ENCODE peak calls at places on chromosome 17, in seven cellular contexts. One of them, this sample, is unnamed.

GRCh38 chr17:44758414-44759095 is at the start of gene ADAM11:
- DNase-seq in right cardiac atrium: no peak
- DNase-seq in SK-N-DZ: no peak
- DNase-seq in BJ: no peak
- DNase-seq in mesothelial cell of epicardium: no peak
- DNase-seq in SW 1271: no peak
- DNase-seq in stimulated activated CD4-positive, alpha-beta T cell treated with anti-CD3 and anti-CD28 coated beads, Interleukin-15, amount 100 ng/mL, for 24 hours: peak
- DNase-seq in this sample: no peak

GRCh38 chr17:68170246-68170645 is 77.6 kb upstream of the AMZ2 start:
- DNase-seq in BJ: no peak
- DNase-seq in mesothelial cell of epicardium: no peak
- DNase-seq in SK-N-DZ: no peak
- DNase-seq in SW 1271: no peak
- DNase-seq in stimulated activated CD4-positive, alpha-beta T cell treated with anti-CD3 and anti-CD28 coated beads, Interleukin-15, amount 100 ng/mL, for 24 hours: no peak
- DNase-seq in right cardiac atrium: no peak
- DNase-seq in this sample: no peak

GRCh38 chr17:2710804-2711607 is 558 bp downstream of the CLUH start:
- DNase-seq in SW 1271: no peak
- DNase-seq in SK-N-DZ: no peak
- DNase-seq in mesothelial cell of epicardium: no peak
- DNase-seq in BJ: no peak
- DNase-seq in stimulated activated CD4-positive, alpha-beta T cell treated with anti-CD3 and anti-CD28 coated beads, Interleukin-15, amount 100 ng/mL, for 24 hours: peak
- DNase-seq in right cardiac atrium: no peak
- DNase-seq in this sample: no peak

GRCh38 chr17:65190467-65191095 is 53.4 kb downstream of the RGS9 start:
- DNase-seq in mesothelial cell of epicardium: no peak
- DNase-seq in SW 1271: no peak
- DNase-seq in stimulated activated CD4-positive, alpha-beta T cell treated with anti-CD3 and anti-CD28 coated beads, Interleukin-15, amount 100 ng/mL, for 24 hours: no peak
- DNase-seq in SK-N-DZ: no peak
- DNase-seq in BJ: no peak
- DNase-seq in right cardiac atrium: no peak
- DNase-seq in this sample: no peak

GRCh38 chr17:22506231-22506630 is 813.9 kb downstream of the KCNJ18 start:
- DNase-seq in mesothelial cell of epicardium: no peak
- DNase-seq in right cardiac atrium: no peak
- DNase-seq in SW 1271: no peak
- DNase-seq in stimulated activated CD4-positive, alpha-beta T cell treated with anti-CD3 and anti-CD28 coated beads, Interleukin-15, amount 100 ng/mL, for 24 hours: no peak
- DNase-seq in SK-N-DZ: no peak
- DNase-seq in BJ: no peak
- DNase-seq in this sample: no peak

GRCh38 chr17:35448214-35448898 is at the start of gene SLFN13:
- DNase-seq in stimulated activated CD4-positive, alpha-beta T cell treated with anti-CD3 and anti-CD28 coated beads, Interleukin-15, amount 100 ng/mL, for 24 hours: peak
- DNase-seq in SK-N-DZ: no peak
- DNase-seq in right cardiac atrium: peak
- DNase-seq in SW 1271: peak
- DNase-seq in BJ: no peak
- DNase-seq in mesothelial cell of epicardium: peak
- DNase-seq in this sample: no peak

GRCh38 chr17:65064452-65065019 is 8.0 kb upstream of the GNA13 start:
- DNase-seq in SW 1271: no peak
- DNase-seq in mesothelial cell of epicardium: no peak
- DNase-seq in SK-N-DZ: no peak
- DNase-seq in BJ: no peak
- DNase-seq in stimulated activated CD4-positive, alpha-beta T cell treated with anti-CD3 and anti-CD28 coated beads, Interleukin-15, amount 100 ng/mL, for 24 hours: no peak
- DNase-seq in right cardiac atrium: no peak
- DNase-seq in this sample: peak

GRCh38 chr17:28151001-28151400 is 108.5 kb downstream of the NLK start:
- DNase-seq in BJ: no peak
- DNase-seq in SK-N-DZ: peak
- DNase-seq in right cardiac atrium: no peak
- DNase-seq in mesothelial cell of epicardium: no peak
- DNase-seq in stimulated activated CD4-positive, alpha-beta T cell treated with anti-CD3 and anti-CD28 coated beads, Interleukin-15, amount 100 ng/mL, for 24 hours: no peak
- DNase-seq in SW 1271: no peak
- DNase-seq in this sample: no peak

GRCh38 chr17:17750881-17751280 is 69.6 kb downstream of the RAI1 start:
- DNase-seq in right cardiac atrium: no peak
- DNase-seq in stimulated activated CD4-positive, alpha-beta T cell treated with anti-CD3 and anti-CD28 coated beads, Interleukin-15, amount 100 ng/mL, for 24 hours: peak
- DNase-seq in BJ: no peak
- DNase-seq in mesothelial cell of epicardium: no peak
- DNase-seq in SW 1271: no peak
- DNase-seq in SK-N-DZ: no peak
- DNase-seq in this sample: no peak

GRCh38 chr17:41215681-41216080 is 10.8 kb upstream of the KRTAP9-2 start:
- DNase-seq in BJ: no peak
- DNase-seq in right cardiac atrium: no peak
- DNase-seq in stimulated activated CD4-positive, alpha-beta T cell treated with anti-CD3 and anti-CD28 coated beads, Interleukin-15, amount 100 ng/mL, for 24 hours: no peak
- DNase-seq in SK-N-DZ: no peak
- DNase-seq in SW 1271: no peak
- DNase-seq in mesothelial cell of epicardium: no peak
- DNase-seq in this sample: no peak

GRCh38 chr17:57966246-57966645 is 11.0 kb upstream of the CUEDC1 start:
- DNase-seq in mesothelial cell of epicardium: no peak
- DNase-seq in SW 1271: no peak
- DNase-seq in BJ: no peak
- DNase-seq in stimulated activated CD4-positive, alpha-beta T cell treated with anti-CD3 and anti-CD28 coated beads, Interleukin-15, amount 100 ng/mL, for 24 hours: no peak
- DNase-seq in SK-N-DZ: no peak
- DNase-seq in right cardiac atrium: no peak
- DNase-seq in this sample: no peak

GRCh38 chr17:19370493-19370960 is 7.8 kb upstream of the MAPK7 start:
- DNase-seq in BJ: no peak
- DNase-seq in right cardiac atrium: peak
- DNase-seq in SW 1271: no peak
- DNase-seq in mesothelial cell of epicardium: no peak
- DNase-seq in SK-N-DZ: no peak
- DNase-seq in stimulated activated CD4-positive, alpha-beta T cell treated with anti-CD3 and anti-CD28 coated beads, Interleukin-15, amount 100 ng/mL, for 24 hours: no peak
- DNase-seq in this sample: no peak

GRCh38 chr17:39027037-39027436 is 59.8 kb upstream of the FBXO47 start:
- DNase-seq in right cardiac atrium: peak
- DNase-seq in SK-N-DZ: no peak
- DNase-seq in mesothelial cell of epicardium: peak
- DNase-seq in SW 1271: no peak
- DNase-seq in stimulated activated CD4-positive, alpha-beta T cell treated with anti-CD3 and anti-CD28 coated beads, Interleukin-15, amount 100 ng/mL, for 24 hours: peak
- DNase-seq in BJ: no peak
- DNase-seq in this sample: no peak

GRCh38 chr17:44977065-44977464 is 9.0 kb upstream of the C1QL1 start:
- DNase-seq in BJ: no peak
- DNase-seq in SW 1271: no peak
- DNase-seq in SK-N-DZ: no peak
- DNase-seq in right cardiac atrium: no peak
- DNase-seq in mesothelial cell of epicardium: no peak
- DNase-seq in stimulated activated CD4-positive, alpha-beta T cell treated with anti-CD3 and anti-CD28 coated beads, Interleukin-15, amount 100 ng/mL, for 24 hours: no peak
- DNase-seq in this sample: no peak

GRCh38 chr17:1627987-1628855 is at the start of gene SLC43A2:
- DNase-seq in SK-N-DZ: peak
- DNase-seq in right cardiac atrium: peak
- DNase-seq in BJ: no peak
- DNase-seq in mesothelial cell of epicardium: peak
- DNase-seq in stimulated activated CD4-positive, alpha-beta T cell treated with anti-CD3 and anti-CD28 coated beads, Interleukin-15, amount 100 ng/mL, for 24 hours: peak
- DNase-seq in SW 1271: peak
- DNase-seq in this sample: peak

GRCh38 chr17:4463818-4464501 is 30.2 kb downstream of the SPNS3 start:
- DNase-seq in mesothelial cell of epicardium: no peak
- DNase-seq in stimulated activated CD4-positive, alpha-beta T cell treated with anti-CD3 and anti-CD28 coated beads, Interleukin-15, amount 100 ng/mL, for 24 hours: no peak
- DNase-seq in SW 1271: no peak
- DNase-seq in right cardiac atrium: no peak
- DNase-seq in BJ: no peak
- DNase-seq in SK-N-DZ: no peak
- DNase-seq in this sample: no peak

GRCh38 chr17:44995602-44996001 is 27.5 kb upstream of the C1QL1 start:
- DNase-seq in mesothelial cell of epicardium: no peak
- DNase-seq in right cardiac atrium: no peak
- DNase-seq in stimulated activated CD4-positive, alpha-beta T cell treated with anti-CD3 and anti-CD28 coated beads, Interleukin-15, amount 100 ng/mL, for 24 hours: no peak
- DNase-seq in SW 1271: no peak
- DNase-seq in SK-N-DZ: no peak
- DNase-seq in BJ: no peak
- DNase-seq in this sample: no peak

GRCh38 chr17:47821424-47822379 is at the start of gene OSBPL7:
- DNase-seq in stimulated activated CD4-positive, alpha-beta T cell treated with anti-CD3 and anti-CD28 coated beads, Interleukin-15, amount 100 ng/mL, for 24 hours: peak
- DNase-seq in SK-N-DZ: peak
- DNase-seq in right cardiac atrium: peak
- DNase-seq in SW 1271: peak
- DNase-seq in mesothelial cell of epicardium: peak
- DNase-seq in BJ: peak
- DNase-seq in this sample: peak

GRCh38 chr17:78432226-78432894 is 53.9 kb downstream of the PGS1 start:
- DNase-seq in SK-N-DZ: no peak
- DNase-seq in SW 1271: no peak
- DNase-seq in stimulated activated CD4-positive, alpha-beta T cell treated with anti-CD3 and anti-CD28 coated beads, Interleukin-15, amount 100 ng/mL, for 24 hours: no peak
- DNase-seq in BJ: no peak
- DNase-seq in mesothelial cell of epicardium: no peak
- DNase-seq in right cardiac atrium: peak
- DNase-seq in this sample: no peak

GRCh38 chr17:81386141-81386645 is 9.1 kb upstream of the BAHCC1 start:
- DNase-seq in SK-N-DZ: no peak
- DNase-seq in BJ: no peak
- DNase-seq in right cardiac atrium: no peak
- DNase-seq in stimulated activated CD4-positive, alpha-beta T cell treated with anti-CD3 and anti-CD28 coated beads, Interleukin-15, amount 100 ng/mL, for 24 hours: no peak
- DNase-seq in mesothelial cell of epicardium: no peak
- DNase-seq in SW 1271: no peak
- DNase-seq in this sample: no peak

GRCh38 chr17:71760062-71760720 is 360.6 kb upstream of the SOX9 start:
- DNase-seq in SK-N-DZ: no peak
- DNase-seq in stimulated activated CD4-positive, alpha-beta T cell treated with anti-CD3 and anti-CD28 coated beads, Interleukin-15, amount 100 ng/mL, for 24 hours: no peak
- DNase-seq in mesothelial cell of epicardium: no peak
- DNase-seq in BJ: no peak
- DNase-seq in SW 1271: peak
- DNase-seq in right cardiac atrium: no peak
- DNase-seq in this sample: no peak

GRCh38 chr17:45409659-45410076 is 23.0 kb downstream of the ARHGAP27 start:
- DNase-seq in SK-N-DZ: no peak
- DNase-seq in right cardiac atrium: no peak
- DNase-seq in BJ: no peak
- DNase-seq in mesothelial cell of epicardium: no peak
- DNase-seq in SW 1271: no peak
- DNase-seq in stimulated activated CD4-positive, alpha-beta T cell treated with anti-CD3 and anti-CD28 coated beads, Interleukin-15, amount 100 ng/mL, for 24 hours: peak
- DNase-seq in this sample: no peak

GRCh38 chr17:54902017-54902416 is 1.4 kb downstream of the TOM1L1 start:
- DNase-seq in mesothelial cell of epicardium: no peak
- DNase-seq in stimulated activated CD4-positive, alpha-beta T cell treated with anti-CD3 and anti-CD28 coated beads, Interleukin-15, amount 100 ng/mL, for 24 hours: no peak
- DNase-seq in BJ: no peak
- DNase-seq in SW 1271: no peak
- DNase-seq in right cardiac atrium: no peak
- DNase-seq in SK-N-DZ: no peak
- DNase-seq in this sample: no peak

GRCh38 chr17:68771867-68772515 is 170.8 kb upstream of the FAM20A start:
- DNase-seq in mesothelial cell of epicardium: no peak
- DNase-seq in stimulated activated CD4-positive, alpha-beta T cell treated with anti-CD3 and anti-CD28 coated beads, Interleukin-15, amount 100 ng/mL, for 24 hours: no peak
- DNase-seq in SK-N-DZ: peak
- DNase-seq in SW 1271: peak
- DNase-seq in right cardiac atrium: no peak
- DNase-seq in BJ: peak
- DNase-seq in this sample: peak

GRCh38 chr17:72715906-72716572 is 376.4 kb downstream of the SLC39A11 start:
- DNase-seq in SW 1271: peak
- DNase-seq in BJ: peak
- DNase-seq in mesothelial cell of epicardium: no peak
- DNase-seq in stimulated activated CD4-positive, alpha-beta T cell treated with anti-CD3 and anti-CD28 coated beads, Interleukin-15, amount 100 ng/mL, for 24 hours: no peak
- DNase-seq in SK-N-DZ: no peak
- DNase-seq in right cardiac atrium: peak
- DNase-seq in this sample: peak

GRCh38 chr17:147796-148740 is 10.7 kb downstream of the SCGB1C2 start:
- DNase-seq in SK-N-DZ: no peak
- DNase-seq in right cardiac atrium: peak
- DNase-seq in mesothelial cell of epicardium: peak
- DNase-seq in BJ: no peak
- DNase-seq in stimulated activated CD4-positive, alpha-beta T cell treated with anti-CD3 and anti-CD28 coated beads, Interleukin-15, amount 100 ng/mL, for 24 hours: no peak
- DNase-seq in SW 1271: no peak
- DNase-seq in this sample: no peak

GRCh38 chr17:34424814-34425490 is 61.9 kb upstream of the CCL1 start:
- DNase-seq in stimulated activated CD4-positive, alpha-beta T cell treated with anti-CD3 and anti-CD28 coated beads, Interleukin-15, amount 100 ng/mL, for 24 hours: no peak
- DNase-seq in SK-N-DZ: no peak
- DNase-seq in SW 1271: no peak
- DNase-seq in right cardiac atrium: no peak
- DNase-seq in mesothelial cell of epicardium: no peak
- DNase-seq in BJ: no peak
- DNase-seq in this sample: no peak

GRCh38 chr17:68775338-68775737 is 174.2 kb upstream of the FAM20A start:
- DNase-seq in stimulated activated CD4-positive, alpha-beta T cell treated with anti-CD3 and anti-CD28 coated beads, Interleukin-15, amount 100 ng/mL, for 24 hours: no peak
- DNase-seq in SK-N-DZ: no peak
- DNase-seq in SW 1271: no peak
- DNase-seq in BJ: peak
- DNase-seq in mesothelial cell of epicardium: no peak
- DNase-seq in right cardiac atrium: no peak
- DNase-seq in this sample: peak

GRCh38 chr17:78962345-78962983 is 17.3 kb downstream of the LGALS3BP start:
- DNase-seq in right cardiac atrium: no peak
- DNase-seq in SK-N-DZ: no peak
- DNase-seq in BJ: no peak
- DNase-seq in mesothelial cell of epicardium: no peak
- DNase-seq in stimulated activated CD4-positive, alpha-beta T cell treated with anti-CD3 and anti-CD28 coated beads, Interleukin-15, amount 100 ng/mL, for 24 hours: no peak
- DNase-seq in SW 1271: peak
- DNase-seq in this sample: peak

GRCh38 chr17:65137076-65137935 is at the start of gene RGS9:
- DNase-seq in stimulated activated CD4-positive, alpha-beta T cell treated with anti-CD3 and anti-CD28 coated beads, Interleukin-15, amount 100 ng/mL, for 24 hours: peak
- DNase-seq in mesothelial cell of epicardium: peak
- DNase-seq in right cardiac atrium: peak
- DNase-seq in BJ: no peak
- DNase-seq in SK-N-DZ: peak
- DNase-seq in SW 1271: peak
- DNase-seq in this sample: peak

GRCh38 chr17:74652020-74652419 is 28.5 kb upstream of the CD300E start:
- DNase-seq in stimulated activated CD4-positive, alpha-beta T cell treated with anti-CD3 and anti-CD28 coated beads, Interleukin-15, amount 100 ng/mL, for 24 hours: no peak
- DNase-seq in mesothelial cell of epicardium: no peak
- DNase-seq in SK-N-DZ: no peak
- DNase-seq in SW 1271: no peak
- DNase-seq in right cardiac atrium: no peak
- DNase-seq in BJ: no peak
- DNase-seq in this sample: no peak

GRCh38 chr17:12622726-12623125 is 43.0 kb upstream of the MYOCD start:
- DNase-seq in SK-N-DZ: no peak
- DNase-seq in SW 1271: no peak
- DNase-seq in right cardiac atrium: no peak
- DNase-seq in mesothelial cell of epicardium: no peak
- DNase-seq in stimulated activated CD4-positive, alpha-beta T cell treated with anti-CD3 and anti-CD28 coated beads, Interleukin-15, amount 100 ng/mL, for 24 hours: no peak
- DNase-seq in BJ: no peak
- DNase-seq in this sample: no peak

GRCh38 chr17:3961564-3962047 is 2.6 kb downstream of the ATP2A3 start:
- DNase-seq in right cardiac atrium: no peak
- DNase-seq in stimulated activated CD4-positive, alpha-beta T cell treated with anti-CD3 and anti-CD28 coated beads, Interleukin-15, amount 100 ng/mL, for 24 hours: peak
- DNase-seq in SW 1271: no peak
- DNase-seq in BJ: no peak
- DNase-seq in SK-N-DZ: no peak
- DNase-seq in mesothelial cell of epicardium: no peak
- DNase-seq in this sample: no peak

GRCh38 chr17:49201481-49201927 is 8.9 kb downstream of the GNGT2 start:
- DNase-seq in mesothelial cell of epicardium: no peak
- DNase-seq in right cardiac atrium: no peak
- DNase-seq in SW 1271: no peak
- DNase-seq in stimulated activated CD4-positive, alpha-beta T cell treated with anti-CD3 and anti-CD28 coated beads, Interleukin-15, amount 100 ng/mL, for 24 hours: no peak
- DNase-seq in SK-N-DZ: no peak
- DNase-seq in BJ: no peak
- DNase-seq in this sample: no peak

GRCh38 chr17:65368341-65368740 is 193.1 kb downstream of the AXIN2 start:
- DNase-seq in stimulated activated CD4-positive, alpha-beta T cell treated with anti-CD3 and anti-CD28 coated beads, Interleukin-15, amount 100 ng/mL, for 24 hours: no peak
- DNase-seq in SK-N-DZ: no peak
- DNase-seq in SW 1271: no peak
- DNase-seq in mesothelial cell of epicardium: no peak
- DNase-seq in BJ: no peak
- DNase-seq in right cardiac atrium: no peak
- DNase-seq in this sample: no peak

GRCh38 chr17:32523017-32523680 is 36.4 kb downstream of the CDK5R1 start:
- DNase-seq in right cardiac atrium: no peak
- DNase-seq in BJ: no peak
- DNase-seq in mesothelial cell of epicardium: no peak
- DNase-seq in SK-N-DZ: no peak
- DNase-seq in SW 1271: no peak
- DNase-seq in stimulated activated CD4-positive, alpha-beta T cell treated with anti-CD3 and anti-CD28 coated beads, Interleukin-15, amount 100 ng/mL, for 24 hours: peak
- DNase-seq in this sample: no peak

GRCh38 chr17:4879591-4879990 is 19.7 kb upstream of the C17orf107 start:
- DNase-seq in mesothelial cell of epicardium: no peak
- DNase-seq in BJ: no peak
- DNase-seq in SK-N-DZ: no peak
- DNase-seq in stimulated activated CD4-positive, alpha-beta T cell treated with anti-CD3 and anti-CD28 coated beads, Interleukin-15, amount 100 ng/mL, for 24 hours: no peak
- DNase-seq in right cardiac atrium: no peak
- DNase-seq in SW 1271: no peak
- DNase-seq in this sample: no peak

GRCh38 chr17:68676856-68677255 is 75.7 kb upstream of the FAM20A start:
- DNase-seq in right cardiac atrium: no peak
- DNase-seq in stimulated activated CD4-positive, alpha-beta T cell treated with anti-CD3 and anti-CD28 coated beads, Interleukin-15, amount 100 ng/mL, for 24 hours: no peak
- DNase-seq in SK-N-DZ: no peak
- DNase-seq in SW 1271: no peak
- DNase-seq in BJ: no peak
- DNase-seq in mesothelial cell of epicardium: no peak
- DNase-seq in this sample: no peak